ENCODE peak calls at places on chromosomes 2 and 18, in seven cellular contexts. D is glutamatergic neuron, T is suprapubic skin, W is cardiac fibroblast, C is HFF-Myc, Y is cardiac muscle cell, P is endothelial cell. G is an unnamed sample.
A peak's percentile ranks its signal among the peaks of the same experiment; 100 is the strongest.

GRCh38 chr2:36659872-36660312 is 36.6 kb upstream of the VIT start:
- DNase-seq in D (no peak), T (no peak), W (no peak), C (no peak), Y (no peak), P (no peak), G (no peak)

GRCh38 chr2:150517951-150518680 is 30.6 kb upstream of the RND3 start:
- DNase-seq in D (no peak), T (no peak), W (peak; percentile 71), C (no peak), Y (no peak), P (no peak), G (no peak)

GRCh38 chr18:12307871-12308385 is at the start of gene TUBB6:
- DNase-seq in D (peak; percentile 71), T (peak; percentile 89), W (peak; percentile 91), C (no peak), Y (peak; percentile 76), P (peak; percentile 82), G (peak; percentile 76)

GRCh38 chr2:150027164-150027563 is 439.6 kb upstream of the MMADHC start:
- DNase-seq in D (no peak), T (no peak), W (no peak), C (no peak), Y (no peak), P (no peak), G (no peak)

GRCh38 chr2:109545828-109546713 is 67.7 kb downstream of the SEPTIN10 start:
- DNase-seq in D (peak; percentile 80), T (no peak), W (peak; percentile 76), C (peak; percentile 38), Y (peak; percentile 74), P (peak; percentile 75), G (peak; percentile 79)

GRCh38 chr2:237298323-237299118 is 115.4 kb downstream of the COL6A3 start:
- DNase-seq in D (no peak), T (no peak), W (peak; percentile 63), C (peak; percentile 94), Y (peak; percentile 77), P (no peak), G (no peak)

GRCh38 chr18:46555724-46556123 is 101.3 kb downstream of the LOXHD1 start:
- DNase-seq in D (peak; percentile 43), T (no peak), W (peak; percentile 2), C (no peak), Y (peak; percentile 77), P (peak; percentile 71), G (peak; percentile 35)

GRCh38 chr18:68734311-68734710 is 19.4 kb upstream of the TMX3 start:
- DNase-seq in D (no peak), T (no peak), W (no peak), C (no peak), Y (no peak), P (no peak), G (no peak)

GRCh38 chr2:168538534-168538933 is 82.5 kb downstream of the CERS6 start:
- DNase-seq in D (no peak), T (no peak), W (no peak), C (no peak), Y (no peak), P (no peak), G (no peak)

GRCh38 chr2:181372656-181373055 is 84.5 kb upstream of the ITGA4 start:
- DNase-seq in D (no peak), T (no peak), W (no peak), C (no peak), Y (no peak), P (no peak), G (no peak)

GRCh38 chr2:134737671-134738070 is 18.9 kb upstream of the TMEM163 start:
- DNase-seq in D (no peak), T (no peak), W (no peak), C (no peak), Y (no peak), P (no peak), G (no peak)

GRCh38 chr2:49583010-49583409 is 428.7 kb upstream of the FSHR start:
- DNase-seq in D (no peak), T (no peak), W (no peak), C (no peak), Y (no peak), P (no peak), G (no peak)

GRCh38 chr2:230891108-230891507 is 26.4 kb downstream of the ITM2C start:
- DNase-seq in D (no peak), T (no peak), W (peak; percentile 30), C (no peak), Y (no peak), P (no peak), G (no peak)

GRCh38 chr2:234673961-234674759 is 177.3 kb upstream of the ARL4C start:
- DNase-seq in D (no peak), T (no peak), W (peak; percentile 26), C (no peak), Y (no peak), P (no peak), G (no peak)

GRCh38 chr2:96119389-96119751 is 3.0 kb upstream of the ADRA2B start:
- DNase-seq in D (no peak), T (no peak), W (no peak), C (no peak), Y (no peak), P (no peak), G (no peak)

GRCh38 chr2:47002480-47003381 is 87.1 kb upstream of the MCFD2 start:
- DNase-seq in D (peak; percentile 63), T (no peak), W (peak; percentile 58), C (no peak), Y (peak; percentile 55), P (no peak), G (peak; percentile 50)

DNA sequence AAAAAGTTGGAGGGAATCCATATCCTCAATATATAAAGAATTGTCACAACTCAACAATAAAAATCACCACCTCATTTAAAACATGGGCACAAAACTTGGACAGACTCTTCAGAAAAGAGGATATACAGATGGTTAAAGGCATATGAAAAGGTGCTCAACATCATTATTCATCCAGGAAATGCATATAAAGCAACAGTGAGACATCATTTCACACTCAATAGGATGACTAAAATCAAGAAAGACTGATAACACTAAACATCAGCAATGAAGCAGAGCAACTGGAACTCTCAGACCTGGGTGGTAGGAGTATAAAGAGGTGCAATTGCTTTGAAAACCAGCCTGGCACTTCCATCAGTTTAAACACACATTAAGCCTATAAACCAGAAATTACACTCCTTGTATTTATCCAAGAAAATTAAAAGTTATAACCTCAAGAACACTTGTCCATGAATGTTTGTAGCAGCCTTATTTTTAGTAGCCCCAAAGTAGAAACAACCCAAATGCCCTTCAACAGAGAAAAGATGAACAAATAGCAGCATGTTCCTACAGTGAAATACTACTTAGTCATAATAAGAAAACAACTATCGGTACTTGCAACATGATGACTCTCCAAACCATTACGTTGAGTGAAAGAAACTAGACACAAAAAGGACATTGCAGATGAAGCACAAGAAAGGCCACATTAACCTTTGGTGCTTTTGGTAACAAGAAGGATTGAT is 79.1 kb upstream of the TANC1 start:
- DNase-seq in D (no peak), T (no peak), W (no peak), C (no peak), Y (no peak), P (no peak), G (no peak)
- TF ChIP-seq CTCF in D (no peak), T (no peak), W (no peak), C (no peak), Y (no peak), P (no peak), G (no peak)

DNA sequence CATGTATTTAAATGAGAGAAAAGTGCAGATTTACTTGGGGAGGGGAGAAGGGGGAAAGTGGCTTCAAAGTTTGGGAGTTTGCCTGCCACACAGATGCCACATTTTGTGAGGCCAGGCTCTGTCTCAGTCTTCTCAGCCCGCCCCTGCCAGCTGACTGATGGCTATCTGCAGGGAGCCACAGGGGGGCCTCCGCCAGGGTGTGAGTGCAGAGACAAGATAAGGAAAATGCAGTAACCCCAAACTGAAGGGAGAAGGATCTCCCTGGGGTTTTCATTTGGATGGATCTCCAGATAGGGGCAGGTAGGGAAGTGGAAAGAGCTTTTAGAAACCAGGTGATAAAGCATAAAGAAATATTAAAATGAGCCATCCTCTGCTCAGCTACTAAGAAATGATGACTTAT is 128.8 kb downstream of the ZNF521 start:
- DNase-seq in D (peak; percentile 54), T (no peak), W (no peak), C (no peak), Y (no peak), P (no peak), G (peak; percentile 18)
- TF ChIP-seq CTCF in D (no peak), T (no peak), W (no peak), C (no peak), Y (no peak), P (no peak), G (no peak)

GRCh38 chr2:199370150-199370780 is 87.5 kb downstream of the SATB2 start:
- DNase-seq in D (no peak), T (no peak), W (no peak), C (no peak), Y (no peak), P (no peak), G (no peak)
- TF ChIP-seq CTCF in D (no peak), T (no peak), W (no peak), C (no peak), Y (no peak), P (no peak), G (no peak)

GRCh38 chr2:216672466-216672865 is 22.9 kb downstream of the IGFBP5 start:
- DNase-seq in D (no peak), T (no peak), W (no peak), C (no peak), Y (no peak), P (no peak), G (no peak)

GRCh38 chr2:216671081-216671411 is 24.3 kb downstream of the IGFBP5 start:
- DNase-seq in D (no peak), T (no peak), W (no peak), C (no peak), Y (no peak), P (no peak), G (no peak)

GRCh38 chr2:216671791-216672343 is 23.5 kb downstream of the IGFBP5 start:
- DNase-seq in D (no peak), T (no peak), W (no peak), C (no peak), Y (no peak), P (no peak), G (no peak)

GRCh38 chr2:216672996-216673395 is 22.4 kb downstream of the IGFBP5 start:
- DNase-seq in D (no peak), T (no peak), W (no peak), C (no peak), Y (no peak), P (no peak), G (no peak)

GRCh38 chr2:216670266-216671080 is 24.9 kb downstream of the IGFBP5 start:
- DNase-seq in D (no peak), T (no peak), W (no peak), C (no peak), Y (no peak), P (no peak), G (no peak)
- TF ChIP-seq CTCF in D (no peak), T (no peak), W (no peak), C (no peak), Y (no peak), P (no peak), G (no peak)